ENCODE peak calls at places on chromosomes 7 and 10, in four cellular contexts. One of them, this sample, is unnamed.

GRCh38 chr7:107940951-107941350 is 50.0 kb downstream of the DLD start:
- DNase-seq in GM10248: no peak
- DNase-seq in thoracic aorta: no peak
- DNase-seq in mucosa of descending colon: no peak
- DNase-seq in this sample: no peak

GRCh38 chr7:22720791-22721786 is 5.9 kb upstream of the IL6 start:
- DNase-seq in mucosa of descending colon: no peak
- DNase-seq in thoracic aorta: no peak
- DNase-seq in GM10248: no peak
- DNase-seq in this sample: no peak

GRCh38 chr10:538895-539294 is 150.6 kb downstream of the DIP2C start:
- DNase-seq in thoracic aorta: no peak
- DNase-seq in mucosa of descending colon: no peak
- DNase-seq in GM10248: no peak
- DNase-seq in this sample: no peak

GRCh38 chr10:74684462-74684861 is 141.9 kb upstream of the KAT6B start:
- DNase-seq in mucosa of descending colon: no peak
- DNase-seq in GM10248: no peak
- DNase-seq in thoracic aorta: no peak
- DNase-seq in this sample: no peak

GRCh38 chr7:157997080-157997440 is 590.6 kb downstream of the PTPRN2 start:
- DNase-seq in mucosa of descending colon: no peak
- DNase-seq in thoracic aorta: no peak
- DNase-seq in GM10248: no peak
- DNase-seq in this sample: no peak

GRCh38 chr7:158281441-158281840 is 306.2 kb downstream of the PTPRN2 start:
- DNase-seq in GM10248: no peak
- DNase-seq in thoracic aorta: no peak
- DNase-seq in mucosa of descending colon: no peak
- DNase-seq in this sample: no peak

GRCh38 chr10:73167557-73168485 is at the start of the genes ECD and FAM149B1:
- DNase-seq in mucosa of descending colon: peak
- DNase-seq in thoracic aorta: peak
- DNase-seq in GM10248: peak
- DNase-seq in this sample: peak

GRCh38 chr10:101292194-101293006 is 61.6 kb upstream of the BTRC start:
- DNase-seq in mucosa of descending colon: no peak
- DNase-seq in thoracic aorta: no peak
- DNase-seq in GM10248: no peak
- DNase-seq in this sample: no peak

GRCh38 chr7:22001345-22002004 is 55.8 kb upstream of the CDCA7L start:
- DNase-seq in thoracic aorta: no peak
- DNase-seq in mucosa of descending colon: no peak
- DNase-seq in GM10248: peak
- DNase-seq in this sample: no peak

GRCh38 chr7:117505238-117505637 is 25.4 kb downstream of the CFTR start:
- DNase-seq in GM10248: no peak
- DNase-seq in mucosa of descending colon: no peak
- DNase-seq in thoracic aorta: no peak
- DNase-seq in this sample: no peak

GRCh38 chr10:822197-822596 is 109.3 kb downstream of the LARP4B start:
- DNase-seq in mucosa of descending colon: no peak
- DNase-seq in GM10248: no peak
- DNase-seq in thoracic aorta: no peak
- DNase-seq in this sample: no peak

GRCh38 chr10:30188567-30189253 is 129.3 kb upstream of the JCAD start:
- DNase-seq in mucosa of descending colon: no peak
- DNase-seq in thoracic aorta: no peak
- DNase-seq in GM10248: no peak
- DNase-seq in this sample: no peak

GRCh38 chr10:58275908-58276307 is 6.9 kb downstream of the CISD1 start:
- DNase-seq in thoracic aorta: no peak
- DNase-seq in mucosa of descending colon: no peak
- DNase-seq in GM10248: no peak
- DNase-seq in this sample: no peak

GRCh38 chr7:43211693-43212092 is 99.2 kb downstream of the HECW1 start:
- DNase-seq in mucosa of descending colon: no peak
- DNase-seq in GM10248: no peak
- DNase-seq in thoracic aorta: no peak
- DNase-seq in this sample: no peak

GRCh38 chr10:80161321-80162084 is 29.0 kb downstream of the PLAC9 start:
- DNase-seq in mucosa of descending colon: no peak
- DNase-seq in thoracic aorta: no peak
- DNase-seq in GM10248: no peak
- DNase-seq in this sample: no peak

GRCh38 chr7:130095812-130096211 is 25.5 kb downstream of the KLHDC10 start:
- DNase-seq in mucosa of descending colon: no peak
- DNase-seq in GM10248: no peak
- DNase-seq in thoracic aorta: no peak
- DNase-seq in this sample: no peak

GRCh38 chr7:23184709-23185354 is 3.0 kb downstream of the NUP42 start:
- DNase-seq in thoracic aorta: no peak
- DNase-seq in GM10248: no peak
- DNase-seq in mucosa of descending colon: no peak
- DNase-seq in this sample: no peak

GRCh38 chr10:119161680-119162079 is 3.8 kb downstream of the SFXN4 start:
- DNase-seq in mucosa of descending colon: no peak
- DNase-seq in thoracic aorta: no peak
- DNase-seq in GM10248: no peak
- DNase-seq in this sample: no peak

GRCh38 chr10:1942478-1942877 is 205.2 kb upstream of the ADARB2 start:
- DNase-seq in mucosa of descending colon: no peak
- DNase-seq in thoracic aorta: no peak
- DNase-seq in GM10248: no peak
- DNase-seq in this sample: no peak

GRCh38 chr10:116715396-116715795 is 27.0 kb downstream of the HSPA12A start:
- DNase-seq in thoracic aorta: no peak
- DNase-seq in mucosa of descending colon: no peak
- DNase-seq in GM10248: no peak
- DNase-seq in this sample: no peak

GRCh38 chr10:123972481-123973401 is 81.1 kb upstream of the CPXM2 start:
- DNase-seq in GM10248: no peak
- DNase-seq in mucosa of descending colon: no peak
- DNase-seq in thoracic aorta: no peak
- DNase-seq in this sample: no peak

GRCh38 chr10:109696462-109696861 is 226.8 kb downstream of the XPNPEP1 start:
- DNase-seq in GM10248: no peak
- DNase-seq in mucosa of descending colon: no peak
- DNase-seq in thoracic aorta: no peak
- DNase-seq in this sample: no peak

GRCh38 chr7:45712872-45713668 is 138.9 kb downstream of the ADCY1 start:
- DNase-seq in mucosa of descending colon: no peak
- DNase-seq in thoracic aorta: no peak
- DNase-seq in GM10248: no peak
- DNase-seq in this sample: no peak

GRCh38 chr7:37391791-37392672 is 56.6 kb downstream of the ELMO1 start:
- DNase-seq in GM10248: no peak
- DNase-seq in mucosa of descending colon: no peak
- DNase-seq in thoracic aorta: no peak
- DNase-seq in this sample: no peak

GRCh38 chr7:66339141-66339540 is 134.0 kb downstream of the TPST1 start:
- DNase-seq in GM10248: no peak
- DNase-seq in mucosa of descending colon: no peak
- DNase-seq in thoracic aorta: no peak
- DNase-seq in this sample: no peak

GRCh38 chr10:31758495-31758894 is 170.1 kb downstream of the ARHGAP12 start:
- DNase-seq in mucosa of descending colon: no peak
- DNase-seq in thoracic aorta: no peak
- DNase-seq in GM10248: no peak
- DNase-seq in this sample: no peak

GRCh38 chr7:129227646-129228578 is 3.1 kb downstream of the AHCYL2 start:
- DNase-seq in mucosa of descending colon: no peak
- DNase-seq in GM10248: no peak
- DNase-seq in thoracic aorta: no peak
- DNase-seq in this sample: peak

GRCh38 chr10:88154596-88155250 is 291.3 kb downstream of the PTEN start:
- DNase-seq in mucosa of descending colon: no peak
- DNase-seq in GM10248: no peak
- DNase-seq in thoracic aorta: no peak
- DNase-seq in this sample: no peak

GRCh38 chr10:6755891-6756460 is 175.9 kb upstream of the PRKCQ start:
- DNase-seq in mucosa of descending colon: no peak
- DNase-seq in GM10248: peak
- DNase-seq in thoracic aorta: no peak
- DNase-seq in this sample: no peak

GRCh38 chr7:78499966-78500365 is 701.4 kb downstream of the PHTF2 start:
- DNase-seq in GM10248: no peak
- DNase-seq in mucosa of descending colon: no peak
- DNase-seq in thoracic aorta: no peak
- DNase-seq in this sample: no peak

GRCh38 chr10:17643339-17643754 is 604 bp upstream of the STAM start:
- DNase-seq in mucosa of descending colon: peak
- DNase-seq in thoracic aorta: peak
- DNase-seq in GM10248: no peak
- DNase-seq in this sample: peak

GRCh38 chr10:24262929-24263653 is 54.2 kb downstream of the KIAA1217 start:
- DNase-seq in thoracic aorta: no peak
- DNase-seq in mucosa of descending colon: no peak
- DNase-seq in GM10248: no peak
- DNase-seq in this sample: peak

GRCh38 chr7:78683566-78683965 is 769.9 kb downstream of the MAGI2 start:
- DNase-seq in mucosa of descending colon: no peak
- DNase-seq in GM10248: no peak
- DNase-seq in thoracic aorta: no peak
- DNase-seq in this sample: no peak

GRCh38 chr7:2093214-2093840 is 139.4 kb downstream of the MAD1L1 start:
- DNase-seq in thoracic aorta: no peak
- DNase-seq in GM10248: no peak
- DNase-seq in mucosa of descending colon: no peak
- DNase-seq in this sample: no peak

GRCh38 chr7:106243893-106244292 is 40.9 kb downstream of the NAMPT start:
- DNase-seq in mucosa of descending colon: no peak
- DNase-seq in thoracic aorta: no peak
- DNase-seq in GM10248: no peak
- DNase-seq in this sample: no peak

GRCh38 chr7:128141683-128142195 is 99.3 kb upstream of the LEP start:
- DNase-seq in thoracic aorta: no peak
- DNase-seq in GM10248: no peak
- DNase-seq in mucosa of descending colon: no peak
- DNase-seq in this sample: no peak

GRCh38 chr10:113335603-113336002 is 217.2 kb upstream of the HABP2 start:
- DNase-seq in mucosa of descending colon: no peak
- DNase-seq in thoracic aorta: no peak
- DNase-seq in GM10248: no peak
- DNase-seq in this sample: no peak